ENCODE peak calls at places on chromosome 7, in nine cellular contexts. I, V, E, L, X, W, K, F and R are unnamed samples.

GRCh38 chr7:20539201-20539600 is 76.3 kb upstream of the ABCB5 start:
- DNase-seq in I (peak), V (no peak), E (peak), L (no peak), X (no peak), W (no peak), K (no peak), F (peak), R (no peak)

GRCh38 chr7:153473189-153473588 is 579.0 kb upstream of the DPP6 start:
- DNase-seq in I (no peak), V (no peak), E (no peak), L (no peak), X (no peak), W (no peak), K (peak), F (no peak), R (no peak)

GRCh38 chr7:36526720-36527548 is 137.3 kb downstream of the ANLN start:
- DNase-seq in I (peak), V (no peak), E (peak), L (no peak), X (no peak), W (peak), K (no peak), F (peak), R (peak)

GRCh38 chr7:16055263-16055976 is 365.9 kb downstream of the CRPPA start:
- DNase-seq in I (no peak), V (no peak), E (no peak), L (no peak), X (no peak), W (no peak), K (no peak), F (no peak), R (no peak)

GRCh38 chr7:25167262-25167843 is 42.3 kb upstream of the CYCS start:
- DNase-seq in I (no peak), V (no peak), E (no peak), L (no peak), X (no peak), W (no peak), K (no peak), F (no peak), R (no peak)

GRCh38 chr7:106015586-106016218 is 52.6 kb downstream of the CDHR3 start:
- DNase-seq in I (no peak), V (no peak), E (no peak), L (no peak), X (no peak), W (no peak), K (no peak), F (no peak), R (no peak)

GRCh38 chr7:150631084-150631824 is 931 bp downstream of the GIMAP6 start:
- DNase-seq in I (no peak), V (peak), E (no peak), L (peak), X (no peak), W (no peak), K (peak), F (peak), R (no peak)

GRCh38 chr7:22858640-22859561 is 36.3 kb upstream of the TOMM7 start:
- DNase-seq in I (peak), V (no peak), E (peak), L (no peak), X (no peak), W (peak), K (no peak), F (no peak), R (peak)

GRCh38 chr7:115033917-115034459 is 112.1 kb downstream of the MDFIC start:
- DNase-seq in I (no peak), V (no peak), E (no peak), L (no peak), X (no peak), W (no peak), K (no peak), F (no peak), R (no peak)

GRCh38 chr7:45689797-45690761 is 115.9 kb downstream of the ADCY1 start:
- DNase-seq in I (no peak), V (peak), E (no peak), L (no peak), X (no peak), W (no peak), K (no peak), F (no peak), R (no peak)

GRCh38 chr7:7642081-7642480 is 1.5 kb downstream of the UMAD1 start:
- DNase-seq in I (no peak), V (no peak), E (no peak), L (no peak), X (no peak), W (no peak), K (no peak), F (no peak), R (no peak)

GRCh38 chr7:96021533-96021932 is 249.2 kb downstream of the DYNC1I1 start:
- DNase-seq in I (peak), V (no peak), E (no peak), L (no peak), X (no peak), W (no peak), K (no peak), F (no peak), R (no peak)

GRCh38 chr7:8035647-8036518 is 67.3 kb downstream of the GLCCI1 start:
- DNase-seq in I (peak), V (no peak), E (peak), L (no peak), X (no peak), W (peak), K (no peak), F (peak), R (peak)

GRCh38 chr7:157831143-157831900 is 494.5 kb downstream of the DNAJB6 start:
- DNase-seq in I (no peak), V (peak), E (no peak), L (peak), X (peak), W (no peak), K (no peak), F (no peak), R (no peak)

GRCh38 chr7:33904680-33905388 is 505 bp upstream of the BMPER start:
- DNase-seq in I (peak), V (peak), E (peak), L (no peak), X (peak), W (peak), K (peak), F (no peak), R (peak)

GRCh38 chr7:81331061-81332018 is 412.5 kb upstream of the SEMA3C start:
- DNase-seq in I (no peak), V (no peak), E (peak), L (no peak), X (no peak), W (peak), K (no peak), F (no peak), R (peak)

GRCh38 chr7:37462120-37462519 is 13.5 kb upstream of the ELMO1 start:
- DNase-seq in I (no peak), V (no peak), E (no peak), L (no peak), X (no peak), W (no peak), K (no peak), F (no peak), R (no peak)

GRCh38 chr7:50801907-50802306 is 19.2 kb upstream of the GRB10 start:
- DNase-seq in I (no peak), V (no peak), E (no peak), L (no peak), X (no peak), W (no peak), K (no peak), F (no peak), R (no peak)

GRCh38 chr7:73858807-73859206 is 2.2 kb upstream of the TMEM270 start:
- DNase-seq in I (no peak), V (no peak), E (no peak), L (no peak), X (no peak), W (no peak), K (no peak), F (no peak), R (no peak)

GRCh38 chr7:34501161-34501560 is 156.9 kb upstream of the NPSR1 start:
- DNase-seq in I (no peak), V (no peak), E (no peak), L (no peak), X (no peak), W (no peak), K (no peak), F (no peak), R (no peak)

GRCh38 chr7:140640727-140641531 is at the start of gene DENND2A:
- DNase-seq in I (peak), V (peak), E (peak), L (peak), X (peak), W (peak), K (peak), F (peak), R (peak)
- H3K4me3 ChIP-seq in I (peak), V (peak), E (peak), L (peak), X (peak), W (no peak), K (peak), F (no peak), R (peak)

DNA sequence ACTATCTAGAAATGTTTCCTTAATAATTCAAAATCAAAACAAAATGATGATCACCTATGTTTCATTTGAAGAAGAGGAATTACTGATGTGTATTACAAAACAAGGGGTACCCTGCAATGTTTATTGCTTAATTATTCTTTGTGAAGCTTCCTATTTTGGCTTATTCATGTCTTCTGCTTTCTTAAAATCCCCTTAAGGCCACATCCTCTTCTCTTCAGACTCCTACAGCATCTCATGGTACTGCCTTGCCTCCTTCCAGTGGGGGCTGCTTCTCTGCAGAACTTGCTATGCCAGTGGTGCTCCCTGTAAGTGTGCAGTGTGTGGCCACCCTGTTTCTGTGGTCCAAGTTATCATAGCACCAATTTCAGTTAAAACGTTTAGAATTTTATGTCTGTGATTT is 35.0 kb downstream of the CCDC146 start:
- DNase-seq in I (peak), V (no peak), E (no peak), L (no peak), X (no peak), W (peak), K (no peak), F (peak), R (peak)
- H3K4me3 ChIP-seq in I (no peak), V (no peak), E (no peak), L (no peak), X (no peak), W (no peak), K (no peak), F (no peak), R (no peak)

GRCh38 chr7:43646603-43647313 is 63.9 kb downstream of the STK17A start:
- DNase-seq in I (peak), V (no peak), E (peak), L (no peak), X (no peak), W (no peak), K (no peak), F (no peak), R (peak)
- H3K4me3 ChIP-seq in I (peak), V (no peak), E (peak), L (no peak), X (no peak), W (no peak), K (peak), F (peak), R (peak)

DNA sequence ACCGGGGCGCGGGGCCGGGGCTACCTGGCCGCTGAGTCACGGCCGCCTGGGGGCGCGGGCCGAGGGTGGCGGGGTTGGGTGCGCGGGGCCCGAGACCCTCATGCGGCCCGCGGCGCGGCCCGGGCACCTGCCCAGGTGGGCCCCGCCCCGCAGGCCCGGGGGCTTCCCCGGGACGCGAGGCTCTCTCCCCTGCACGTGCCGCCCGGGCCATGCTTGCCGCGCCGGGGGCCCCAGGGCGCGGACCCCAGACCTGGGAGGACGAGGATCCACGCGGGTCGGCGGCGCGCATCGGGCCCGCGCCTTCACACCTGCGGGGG is 402 bp downstream of the MAFK start:
- DNase-seq in I (no peak), V (no peak), E (no peak), L (no peak), X (no peak), W (no peak), K (no peak), F (no peak), R (no peak)
- H3K4me3 ChIP-seq in I (peak), V (peak), E (no peak), L (peak), X (peak), W (no peak), K (peak), F (no peak), R (peak)

GRCh38 chr7:139362981-139363380 is 3.3 kb downstream of the LUC7L2 start:
- DNase-seq in I (no peak), V (peak), E (no peak), L (no peak), X (no peak), W (no peak), K (no peak), F (no peak), R (no peak)
- H3K4me3 ChIP-seq in I (no peak), V (no peak), E (no peak), L (no peak), X (no peak), W (no peak), K (no peak), F (peak), R (no peak)

DNA sequence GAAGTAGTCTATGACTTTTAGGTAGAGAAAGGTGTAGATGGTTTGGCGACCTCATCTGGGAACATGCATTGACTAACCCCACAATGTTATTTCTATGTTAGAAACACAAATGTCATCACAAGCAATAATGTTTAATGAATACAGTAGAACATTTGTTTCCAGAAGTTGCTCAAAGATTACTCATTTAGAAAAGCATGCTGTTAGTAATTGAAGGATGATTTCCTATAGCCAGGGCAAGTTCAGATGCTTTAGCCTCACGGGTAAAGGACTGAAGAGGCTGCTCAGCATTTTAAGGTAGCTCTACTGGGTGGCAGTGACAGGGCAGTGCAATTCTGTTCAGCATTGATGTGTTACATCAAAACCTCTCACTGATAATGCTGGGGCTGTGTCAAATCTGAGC is 199.3 kb upstream of the FZD1 start:
- DNase-seq in I (peak), V (no peak), E (peak), L (no peak), X (no peak), W (no peak), K (no peak), F (no peak), R (peak)
- H3K4me3 ChIP-seq in I (no peak), V (no peak), E (no peak), L (no peak), X (no peak), W (no peak), K (no peak), F (no peak), R (no peak)